ENCODE peak calls at places on chromosomes 3 and 15, in four cellular contexts. One of them, this sample, is unnamed.

GRCh38 chr3:181086011-181086410 is 96.5 kb upstream of the DNAJC19 start:
- DNase-seq in HepG2: peak
- DNase-seq in H1: no peak
- DNase-seq in GM12878: no peak
- DNase-seq in this sample: no peak

GRCh38 chr15:68821190-68821897 is 649 bp upstream of the ANP32A start:
- DNase-seq in HepG2: no peak
- DNase-seq in H1: no peak
- DNase-seq in GM12878: no peak
- DNase-seq in this sample: no peak

GRCh38 chr3:123787133-123787532 is 97.0 kb downstream of the MYLK start:
- DNase-seq in HepG2: no peak
- DNase-seq in H1: no peak
- DNase-seq in GM12878: no peak
- DNase-seq in this sample: no peak

GRCh38 chr3:194135806-194136518 is at the start of gene HES1:
- DNase-seq in HepG2: peak
- DNase-seq in H1: peak
- DNase-seq in GM12878: peak
- DNase-seq in this sample: peak

GRCh38 chr3:56595956-56596355 is 39.0 kb downstream of the CCDC66 start:
- DNase-seq in HepG2: no peak
- DNase-seq in H1: no peak
- DNase-seq in GM12878: no peak
- DNase-seq in this sample: no peak

GRCh38 chr3:136567599-136568188 is 184.5 kb downstream of the STAG1 start:
- DNase-seq in HepG2: no peak
- DNase-seq in H1: no peak
- DNase-seq in GM12878: no peak
- DNase-seq in this sample: no peak

GRCh38 chr15:31303434-31304073 is 23.1 kb upstream of the KLF13 start:
- DNase-seq in HepG2: no peak
- DNase-seq in H1: no peak
- DNase-seq in GM12878: no peak
- DNase-seq in this sample: no peak

GRCh38 chr3:192129586-192129985 is 597.8 kb downstream of the FGF12 start:
- DNase-seq in HepG2: no peak
- DNase-seq in H1: no peak
- DNase-seq in GM12878: no peak
- DNase-seq in this sample: no peak

GRCh38 chr3:147572970-147573340 is 163.8 kb downstream of the ZIC1 start:
- DNase-seq in HepG2: no peak
- DNase-seq in H1: no peak
- DNase-seq in GM12878: no peak
- DNase-seq in this sample: no peak

GRCh38 chr3:66598168-66598567 is 97.3 kb upstream of the LRIG1 start:
- DNase-seq in HepG2: no peak
- DNase-seq in H1: no peak
- DNase-seq in GM12878: no peak
- DNase-seq in this sample: no peak

GRCh38 chr3:5479229-5479799 is 291.8 kb downstream of the EDEM1 start:
- DNase-seq in HepG2: no peak
- DNase-seq in H1: no peak
- DNase-seq in GM12878: no peak
- DNase-seq in this sample: no peak

GRCh38 chr3:5473471-5473870 is 286.0 kb downstream of the EDEM1 start:
- DNase-seq in HepG2: no peak
- DNase-seq in H1: no peak
- DNase-seq in GM12878: no peak
- DNase-seq in this sample: no peak

GRCh38 chr3:5480190-5480589 is 292.7 kb downstream of the EDEM1 start:
- DNase-seq in HepG2: no peak
- DNase-seq in H1: no peak
- DNase-seq in GM12878: no peak
- DNase-seq in this sample: no peak

DNA sequence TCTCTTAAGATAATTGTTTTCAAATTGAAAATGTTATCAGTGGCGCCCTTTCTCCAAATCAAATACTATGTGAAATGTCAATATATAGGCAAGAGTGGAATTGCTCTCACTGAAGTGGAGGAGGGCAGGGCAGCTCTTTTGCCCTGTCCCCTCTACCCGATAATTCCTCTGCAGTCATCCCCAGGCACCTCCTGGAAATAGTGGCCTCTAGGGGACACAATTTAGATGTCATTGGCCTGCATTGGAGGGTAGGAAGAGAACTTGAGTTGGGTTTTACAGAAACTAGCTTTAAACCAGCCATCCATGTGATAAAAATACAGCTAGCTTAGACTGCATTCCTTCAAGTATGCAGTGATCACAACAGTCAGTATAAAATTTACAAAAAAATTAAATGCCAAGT is 288.9 kb downstream of the EDEM1 start:
- DNase-seq in HepG2: no peak
- DNase-seq in H1: no peak
- DNase-seq in GM12878: no peak
- DNase-seq in this sample: no peak
- TF ChIP-seq TCF12 in HepG2: no peak
- TF ChIP-seq TCF12 in H1: no peak
- TF ChIP-seq TCF12 in GM12878: no peak
- TF ChIP-seq TCF12 in this sample: no peak

DNA sequence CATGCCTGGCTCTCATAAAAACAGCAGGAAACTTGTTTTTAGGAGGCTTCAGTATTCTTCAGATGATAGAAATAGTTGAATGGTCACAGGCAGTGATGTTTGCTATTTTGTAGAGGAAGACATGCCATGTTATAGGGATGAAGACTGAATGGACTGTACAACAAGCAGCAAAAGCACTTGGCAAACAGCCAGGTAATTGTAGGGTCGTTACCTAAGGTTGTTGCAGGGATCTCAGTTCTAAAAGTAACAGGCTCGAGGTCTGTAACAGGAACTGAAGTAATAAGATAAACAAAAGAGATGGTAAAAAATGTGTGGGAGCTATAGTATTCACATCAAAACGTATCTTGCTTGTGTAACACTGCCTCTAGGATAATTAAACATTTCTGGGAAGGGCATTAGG is 116.3 kb downstream of the TFG start:
- DNase-seq in HepG2: no peak
- DNase-seq in H1: no peak
- DNase-seq in GM12878: no peak
- DNase-seq in this sample: no peak
- TF ChIP-seq TCF12 in HepG2: no peak
- TF ChIP-seq TCF12 in H1: no peak
- TF ChIP-seq TCF12 in GM12878: no peak
- TF ChIP-seq TCF12 in this sample: no peak

GRCh38 chr15:92105611-92106010 is 252.1 kb downstream of the SLCO3A1 start:
- DNase-seq in HepG2: no peak
- DNase-seq in H1: no peak
- DNase-seq in GM12878: no peak
- DNase-seq in this sample: no peak

GRCh38 chr15:92104069-92104468 is 250.6 kb downstream of the SLCO3A1 start:
- DNase-seq in HepG2: no peak
- DNase-seq in H1: no peak
- DNase-seq in GM12878: no peak
- DNase-seq in this sample: no peak

GRCh38 chr15:92098869-92099268 is 245.4 kb downstream of the SLCO3A1 start:
- DNase-seq in HepG2: no peak
- DNase-seq in H1: no peak
- DNase-seq in GM12878: no peak
- DNase-seq in this sample: peak

GRCh38 chr15:92100751-92101150 is 247.2 kb downstream of the SLCO3A1 start:
- DNase-seq in HepG2: no peak
- DNase-seq in H1: no peak
- DNase-seq in GM12878: no peak
- DNase-seq in this sample: no peak

DNA sequence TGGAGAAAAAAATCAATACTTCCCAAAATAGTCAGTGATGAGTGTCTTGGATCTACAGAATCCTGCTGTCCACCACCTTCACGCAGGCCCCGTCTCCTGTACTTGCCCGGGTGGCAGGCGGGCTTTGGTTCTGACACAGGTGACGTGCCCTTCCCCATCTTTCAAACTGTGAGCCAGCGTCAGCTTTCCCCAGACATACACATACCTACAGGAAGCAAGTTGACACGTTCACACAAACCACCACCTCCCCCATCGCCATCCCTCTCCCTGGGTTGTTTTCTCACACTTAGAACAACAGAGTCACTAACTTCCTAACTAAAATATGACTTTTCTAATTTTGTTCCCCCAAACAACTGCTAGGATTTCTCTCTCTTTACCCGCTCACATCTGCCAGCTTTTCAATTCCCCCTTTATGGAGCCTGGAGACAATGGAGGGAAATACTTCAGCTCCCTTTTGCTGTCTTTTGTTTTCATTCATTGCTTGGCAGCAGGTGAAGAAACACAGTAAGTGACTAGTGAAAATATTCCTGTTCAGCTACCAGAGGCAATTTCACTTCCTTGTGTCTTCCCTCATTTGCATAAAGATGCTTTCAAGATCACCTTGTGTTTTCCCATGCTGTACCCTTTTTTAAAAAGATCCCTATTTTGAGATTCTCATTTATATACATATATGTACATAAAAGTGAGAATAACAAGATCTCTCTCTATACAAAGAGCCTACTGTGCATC is 248.4 kb downstream of the SLCO3A1 start:
- DNase-seq in HepG2: no peak
- DNase-seq in H1: no peak
- DNase-seq in GM12878: peak
- DNase-seq in this sample: no peak
- TF ChIP-seq TCF12 in HepG2: no peak
- TF ChIP-seq TCF12 in H1: no peak
- TF ChIP-seq TCF12 in GM12878: no peak
- TF ChIP-seq TCF12 in this sample: no peak

GRCh38 chr3:104436536-104436935 is 930.2 kb upstream of the ALCAM start:
- DNase-seq in HepG2: no peak
- DNase-seq in H1: no peak
- DNase-seq in GM12878: no peak
- DNase-seq in this sample: no peak
- TF ChIP-seq TCF12 in HepG2: no peak
- TF ChIP-seq TCF12 in H1: no peak
- TF ChIP-seq TCF12 in GM12878: no peak
- TF ChIP-seq TCF12 in this sample: no peak

DNA sequence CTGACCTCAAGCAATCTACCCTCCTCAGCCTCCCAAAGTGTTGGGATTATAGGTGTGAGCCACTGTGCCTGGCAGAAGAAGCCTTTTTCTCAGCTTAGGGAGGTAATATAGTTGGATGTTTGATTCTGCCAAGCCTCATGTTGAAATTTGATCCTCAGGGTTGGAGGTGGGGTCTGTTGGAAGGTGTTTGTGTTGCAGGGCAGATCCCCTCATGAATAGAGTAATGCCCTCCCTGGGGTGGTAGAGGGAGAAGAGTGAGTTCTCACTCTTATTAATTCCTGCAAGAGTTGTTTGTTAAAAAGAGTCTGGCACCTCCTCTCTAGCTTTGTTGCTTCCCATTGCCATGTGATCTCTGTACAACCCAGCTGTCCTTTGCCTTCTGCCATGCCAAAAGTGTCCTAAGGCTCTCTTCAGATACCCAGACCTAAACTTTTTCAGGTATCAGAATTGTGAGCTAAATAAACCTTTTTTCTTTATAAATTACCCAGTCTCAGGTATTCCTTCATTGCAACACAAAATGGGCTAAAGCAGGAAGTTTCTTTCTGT is 16.4 kb downstream of the NECTIN3 start:
- DNase-seq in HepG2: no peak
- DNase-seq in H1: no peak
- DNase-seq in GM12878: no peak
- DNase-seq in this sample: no peak
- TF ChIP-seq TCF12 in HepG2: no peak
- TF ChIP-seq TCF12 in H1: no peak
- TF ChIP-seq TCF12 in GM12878: no peak
- TF ChIP-seq TCF12 in this sample: no peak

GRCh38 chr15:32659340-32659831 is 17.9 kb downstream of the SCG5 start:
- DNase-seq in HepG2: peak
- DNase-seq in H1: no peak
- DNase-seq in GM12878: no peak
- DNase-seq in this sample: peak
- TF ChIP-seq TCF12 in HepG2: no peak
- TF ChIP-seq TCF12 in H1: no peak
- TF ChIP-seq TCF12 in GM12878: no peak
- TF ChIP-seq TCF12 in this sample: no peak

GRCh38 chr15:64348455-64348854 is 7.5 kb downstream of the CSNK1G1 start:
- DNase-seq in HepG2: no peak
- DNase-seq in H1: no peak
- DNase-seq in GM12878: no peak
- DNase-seq in this sample: no peak

GRCh38 chr15:64343222-64343621 is 12.8 kb downstream of the CSNK1G1 start:
- DNase-seq in HepG2: no peak
- DNase-seq in H1: no peak
- DNase-seq in GM12878: no peak
- DNase-seq in this sample: no peak

GRCh38 chr15:64343841-64344240 is 12.1 kb downstream of the CSNK1G1 start:
- DNase-seq in HepG2: no peak
- DNase-seq in H1: no peak
- DNase-seq in GM12878: no peak
- DNase-seq in this sample: no peak

GRCh38 chr15:64341961-64342360 is 14.0 kb downstream of the CSNK1G1 start:
- DNase-seq in HepG2: no peak
- DNase-seq in H1: no peak
- DNase-seq in GM12878: no peak
- DNase-seq in this sample: no peak

GRCh38 chr15:64344651-64345262 is 11.2 kb downstream of the CSNK1G1 start:
- DNase-seq in HepG2: no peak
- DNase-seq in H1: no peak
- DNase-seq in GM12878: no peak
- DNase-seq in this sample: no peak
- TF ChIP-seq TCF12 in HepG2: no peak
- TF ChIP-seq TCF12 in H1: no peak
- TF ChIP-seq TCF12 in GM12878: no peak
- TF ChIP-seq TCF12 in this sample: peak

This sample was measured in SK-N-SH.